ENCODE peak calls at places on chromosomes 12 and 14, in seven cellular contexts. O is T-helper 9 cell, I is type B pancreatic cell, R is HT1080, V is GM12891, H is kidney glomerular epithelial cell, D is activated gamma-delta T cell treated with Interleukin-2 at 50 U/mL for 16 hours. P is an unnamed sample.

GRCh38 chr12:66235626-66236281 is 46.7 kb downstream of the IRAK3 start:
- DNase-seq in I (no peak), R (no peak), V (no peak), O (no peak), H (no peak), D (no peak), P (no peak)

GRCh38 chr12:50110762-50111416 is 1.1 kb upstream of the COX14 start:
- DNase-seq in V (no peak), H (peak), O (no peak), I (no peak), D (no peak), R (peak), P (peak)

GRCh38 chr12:14373202-14373601 is 7.7 kb downstream of the ATF7IP start:
- DNase-seq in D (no peak), V (no peak), I (no peak), O (no peak), H (no peak), R (peak), P (no peak)

GRCh38 chr12:52860102-52860838 is 11.5 kb upstream of the KRT78 start:
- DNase-seq in I (no peak), V (no peak), O (no peak), H (peak), D (no peak), R (peak), P (no peak)

GRCh38 chr12:47850153-47851084 is 30.7 kb upstream of the HDAC7 start:
- DNase-seq in V (no peak), D (no peak), R (no peak), I (no peak), H (no peak), O (no peak), P (peak)

GRCh38 chr14:102593841-102594170 is 1.4 kb downstream of the RCOR1 start:
- DNase-seq in D (no peak), I (no peak), O (no peak), R (no peak), V (no peak), H (no peak), P (no peak)

GRCh38 chr12:92908108-92908507 is 21.0 kb downstream of the EEA1 start:
- DNase-seq in O (no peak), I (no peak), D (no peak), R (peak), V (no peak), H (no peak), P (no peak)

GRCh38 chr12:48873096-48873495 is 7.4 kb upstream of the RND1 start:
- DNase-seq in V (no peak), D (no peak), I (no peak), H (no peak), R (no peak), O (no peak), P (no peak)

GRCh38 chr12:93521225-93521854 is 51.1 kb upstream of the SOCS2 start:
- DNase-seq in V (no peak), D (no peak), R (no peak), I (no peak), H (no peak), O (no peak), P (peak)

P was measured in neural progenitor cell.